ENCODE peak calls at places on chromosomes 5 and 9, in four cellular contexts. G is HepG2, I is A549, D is K562. B is an unnamed sample.

GRCh38 chr5:171963416-171963815 is 43.0 kb downstream of the FBXW11 start:
- DNase-seq in I (no peak), G (no peak), D (no peak), B (no peak)

GRCh38 chr5:138369706-138370105 is 17.2 kb downstream of the KDM3B start:
- DNase-seq in G (no peak), I (no peak), D (no peak), B (no peak)

GRCh38 chr5:52915176-52915875 is 73.8 kb upstream of the ITGA2 start:
- DNase-seq in I (peak; percentile 80), G (peak; percentile 68), D (peak; percentile 60), B (peak; percentile 75)

GRCh38 chr5:53092242-53092641 is 17.3 kb downstream of the MOCS2 start:
- DNase-seq in G (no peak), I (no peak), D (no peak), B (no peak)

GRCh38 chr9:25677301-25678146 is 720 bp downstream of the TUSC1 start:
- DNase-seq in I (peak; percentile 81), D (no peak), G (no peak), B (peak; percentile 55)

GRCh38 chr5:167934561-167934971 is 356.9 kb upstream of the WWC1 start:
- DNase-seq in G (no peak), I (no peak), D (no peak), B (no peak)

GRCh38 chr5:115461093-115461492 is 83.5 kb downstream of the FEM1C start:
- DNase-seq in G (no peak), D (no peak), I (no peak), B (no peak)

GRCh38 chr9:96193356-96193755 is 108.6 kb downstream of the HSD17B3 start:
- DNase-seq in I (no peak), G (no peak), D (no peak), B (no peak)

GRCh38 chr5:7392401-7393024 is 3.4 kb upstream of the ADCY2 start:
- DNase-seq in D (peak; percentile 22), G (peak; percentile 6), I (peak; percentile 46), B (no peak)

GRCh38 chr9:112170968-112171367 is 4.1 kb downstream of the SUSD1 start:
- DNase-seq in I (no peak), D (peak; percentile 72), G (no peak), B (no peak)

GRCh38 chr9:71795097-71795807 is 26.9 kb upstream of the CEMIP2 start:
- DNase-seq in D (no peak), G (no peak), I (no peak), B (no peak)

GRCh38 chr9:85421641-85422040 is 320.1 kb downstream of the AGTPBP1 start:
- DNase-seq in I (no peak), G (no peak), D (no peak), B (no peak)

GRCh38 chr5:102789469-102789868 is 34.4 kb downstream of the PAM start:
- DNase-seq in D (no peak), I (no peak), G (no peak), B (no peak)

GRCh38 chr9:17280350-17281012 is 145.6 kb downstream of the CNTLN start:
- DNase-seq in G (no peak), D (no peak), I (no peak), B (peak; percentile 64)

GRCh38 chr9:35829084-35829763 is at the start of gene TMEM8B:
- DNase-seq in I (peak; percentile 90), D (peak; percentile 94), G (peak; percentile 83), B (peak; percentile 83)

GRCh38 chr9:14910178-14910805 is at the start of gene FREM1:
- DNase-seq in G (peak; percentile 55), I (no peak), D (no peak), B (no peak)

GRCh38 chr9:98523231-98523901 is 185.4 kb downstream of the GABBR2 start:
- DNase-seq in D (no peak), I (peak; percentile 31), G (no peak), B (peak; percentile 62)

GRCh38 chr5:102218159-102218558 is 77.9 kb downstream of the SLCO4C1 start:
- DNase-seq in D (no peak), G (peak; percentile 28), I (no peak), B (no peak)

GRCh38 chr9:36142510-36143161 is 6.1 kb downstream of the GLIPR2 start:
- DNase-seq in D (peak; percentile 83), G (no peak), I (no peak), B (no peak)

GRCh38 chr9:23581936-23582335 is 244.1 kb downstream of the ELAVL2 start:
- DNase-seq in G (no peak), D (no peak), I (no peak), B (no peak)

GRCh38 chr5:158886086-158886485 is 213.6 kb downstream of the EBF1 start:
- DNase-seq in I (no peak), D (no peak), G (no peak), B (no peak)

GRCh38 chr9:78035369-78035993 is 3.9 kb upstream of the GNAQ start:
- DNase-seq in D (peak; percentile 46), I (peak; percentile 80), G (peak; percentile 69), B (peak; percentile 84)

GRCh38 chr9:98135938-98136337 is 16.9 kb upstream of the TRIM14 start:
- DNase-seq in D (no peak), I (no peak), G (no peak), B (no peak)

GRCh38 chr9:70172532-70172931 is 86.2 kb upstream of the SMC5 start:
- DNase-seq in D (no peak), I (no peak), G (no peak), B (no peak)

DNA sequence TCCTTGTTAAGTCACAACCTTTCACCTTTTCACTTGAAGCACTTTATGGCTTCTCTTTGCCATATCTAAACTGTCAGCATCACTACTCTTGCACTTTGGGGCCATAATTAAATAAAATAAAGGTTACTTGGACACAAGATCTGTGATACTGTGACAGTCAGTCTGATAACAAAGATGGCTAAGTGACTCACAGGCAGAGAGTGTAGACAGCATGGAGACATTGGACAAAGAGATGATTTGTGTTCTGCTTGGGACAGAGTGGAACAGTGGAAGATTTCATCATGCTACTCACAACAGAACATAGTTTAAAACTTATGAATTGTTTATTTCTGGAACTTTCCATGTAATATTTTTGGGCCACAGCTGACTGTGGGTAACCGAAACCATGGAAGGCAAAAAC is 81.7 kb upstream of the SMC5 start:
- DNase-seq in D (no peak), G (peak; percentile 23), I (no peak), B (peak; percentile 39)
- TF ChIP-seq MAZ in D (no peak), G (no peak), I (no peak), B (no peak)

DNA sequence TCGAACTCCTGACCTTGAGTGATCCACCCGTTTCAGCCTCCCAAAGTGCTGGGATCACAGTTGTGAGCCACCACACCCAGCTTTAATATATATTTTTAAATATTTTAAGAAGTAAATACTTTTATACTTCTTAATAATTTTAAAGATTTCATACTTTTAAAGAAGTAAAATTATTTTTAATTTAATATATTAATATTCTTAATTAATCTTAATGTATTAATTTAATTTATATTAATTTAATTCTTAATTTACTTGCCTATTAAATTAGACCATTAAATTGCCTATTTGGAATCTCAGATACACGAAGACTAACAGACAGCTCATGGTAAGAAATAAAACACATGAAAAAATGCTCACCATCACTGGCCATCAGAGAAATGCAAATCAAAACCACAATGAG is 1087.4 kb downstream of the CDH18 start:
- DNase-seq in G (no peak), I (no peak), D (no peak), B (no peak)
- TF ChIP-seq MAZ in G (no peak), I (no peak), D (no peak), B (no peak)

GRCh38 chr9:94921072-94921471 is 194.6 kb downstream of the AOPEP start:
- DNase-seq in G (no peak), D (no peak), I (peak; percentile 74), B (peak; percentile 73)

GRCh38 chr9:94918038-94918753 is 191.7 kb downstream of the AOPEP start:
- DNase-seq in I (peak; percentile 69), D (no peak), G (peak; percentile 30), B (no peak)

GRCh38 chr9:94921656-94922055 is 195.2 kb downstream of the AOPEP start:
- DNase-seq in G (no peak), D (no peak), I (no peak), B (no peak)

GRCh38 chr9:94920439-94920951 is 194.0 kb downstream of the AOPEP start:
- DNase-seq in I (peak; percentile 89), D (no peak), G (no peak), B (peak; percentile 63)

DNA sequence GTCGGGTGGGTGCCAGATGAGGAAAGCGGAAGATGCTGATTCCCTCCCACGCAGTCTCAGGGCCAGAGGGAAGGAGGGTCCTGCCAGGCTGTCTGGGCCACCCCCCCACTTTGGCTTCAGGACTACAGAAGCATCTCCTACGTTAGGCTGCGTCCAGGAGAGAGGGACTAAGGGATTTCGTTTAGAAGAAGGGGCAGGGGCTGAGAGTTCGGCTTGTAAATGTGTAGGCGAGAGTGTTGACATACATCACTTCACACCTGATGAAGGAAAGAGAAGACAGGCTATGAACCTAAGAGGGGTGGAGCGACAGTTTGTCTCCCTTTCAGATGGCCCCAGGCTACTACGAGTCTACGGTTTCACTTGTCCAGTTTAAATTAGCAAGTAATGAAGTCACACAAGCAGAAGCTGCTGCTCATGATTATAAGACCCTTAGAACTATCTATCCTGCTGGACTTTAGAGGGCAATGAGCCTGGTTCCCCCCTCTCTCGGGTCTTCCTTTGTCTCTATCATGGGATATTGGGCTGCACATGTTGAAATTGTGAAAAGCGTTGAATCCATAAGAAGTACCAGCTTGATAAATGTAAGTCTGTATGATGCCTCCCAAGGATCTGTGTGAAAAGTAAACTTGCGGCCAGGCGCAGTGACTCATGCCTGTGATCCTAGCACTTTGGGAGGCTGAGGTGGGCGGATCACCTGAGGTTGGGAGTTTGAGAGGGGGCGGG is 193.0 kb downstream of the AOPEP start:
- DNase-seq in G (no peak), I (peak; percentile 97), D (no peak), B (peak; percentile 69)
- TF ChIP-seq MAZ in G (no peak), I (no peak), D (no peak), B (no peak)

DNA sequence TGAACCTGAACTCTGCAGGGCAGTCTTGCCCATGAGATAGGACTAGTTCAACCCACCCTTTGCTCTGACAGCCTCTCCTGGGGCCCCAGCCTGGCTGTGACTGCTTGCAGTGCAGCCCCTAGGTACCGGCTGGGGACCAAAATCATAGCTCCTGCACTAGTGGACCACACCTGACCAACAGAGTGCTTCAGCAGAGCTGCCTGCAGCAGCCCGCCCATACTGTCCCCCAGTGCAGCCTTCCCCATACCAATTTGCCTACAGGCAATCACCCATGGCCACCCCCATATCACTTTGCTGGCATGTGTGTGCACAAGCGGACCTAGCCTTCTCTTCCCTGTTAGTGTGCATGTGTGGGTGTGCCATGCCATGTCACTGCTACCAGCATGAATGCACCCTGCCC is 347.6 kb upstream of the MPDZ start:
- DNase-seq in D (no peak), G (no peak), I (no peak), B (no peak)
- TF ChIP-seq MAZ in D (no peak), G (no peak), I (no peak), B (no peak)

DNA sequence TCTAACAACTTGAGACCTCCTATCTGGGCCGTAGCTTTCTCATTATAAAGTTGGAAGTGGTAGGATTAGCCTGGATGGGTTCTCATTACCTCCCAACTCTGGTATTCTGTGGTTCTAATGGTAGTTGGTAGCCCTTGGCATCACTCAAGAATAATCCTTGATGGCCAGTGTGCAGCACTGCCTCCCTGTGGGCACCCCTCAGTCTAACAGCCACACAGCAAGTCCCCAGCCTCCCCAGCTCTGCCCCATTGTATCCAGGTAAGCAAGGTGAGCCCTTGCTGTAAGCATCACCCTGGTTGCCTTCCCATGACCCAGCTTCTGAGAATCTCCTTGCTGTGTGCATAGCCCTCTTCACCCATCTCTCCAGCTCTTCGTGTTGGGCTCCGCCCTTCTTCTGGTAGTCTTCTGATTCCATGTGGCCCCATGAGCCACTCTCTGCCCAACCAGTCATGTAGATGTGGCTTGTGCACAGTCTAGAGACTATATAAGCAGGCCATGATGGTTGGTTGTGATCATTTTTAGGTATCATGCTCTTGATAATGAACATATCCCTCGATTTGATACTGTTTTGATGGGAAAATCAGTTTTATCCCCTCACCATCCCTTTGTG is 57.6 kb upstream of the GRHPR start:
- DNase-seq in G (no peak), I (peak; percentile 15), D (no peak), B (no peak)
- TF ChIP-seq MAZ in G (no peak), I (no peak), D (no peak), B (no peak)

GRCh38 chr5:113336975-113337374 is 97.8 kb downstream of the TSSK1B start:
- DNase-seq in G (peak; percentile 46), I (peak; percentile 51), D (no peak), B (peak; percentile 77)
- TF ChIP-seq MAZ in G (no peak), I (no peak), D (no peak), B (no peak)

B was measured in IMR-90.